ENCODE peak calls at places on chromosomes 13 and 19, in seven cellular contexts. W is ascending aorta, N is WERI-Rb-1, B is fibroblast of the aortic adventitia, M is progenitor cell of endocrine pancreas, E is right lobe of liver, Q is colonic mucosa. D is an unnamed sample.

GRCh38 chr13:113397606-113398425 is 33.9 kb upstream of the GRTP1 start:
- DNase-seq in W (no peak), N (no peak), Q (no peak), E (peak), M (peak), B (no peak), D (peak)

GRCh38 chr13:55345197-55345596 is 1795.5 kb upstream of the PRR20A start:
- DNase-seq in W (no peak), N (no peak), B (no peak), Q (no peak), E (no peak), M (no peak), D (no peak)

GRCh38 chr13:98202026-98202425 is 25.0 kb upstream of the RNF113B start:
- DNase-seq in E (peak), N (no peak), M (no peak), B (no peak), W (no peak), Q (peak), D (no peak)

GRCh38 chr13:41962994-41963393 is 2.1 kb upstream of the VWA8 start:
- DNase-seq in N (no peak), B (no peak), E (no peak), Q (no peak), M (no peak), W (no peak), D (no peak)

GRCh38 chr13:44051923-44052322 is 172.2 kb downstream of the LACC1 start:
- DNase-seq in Q (no peak), B (no peak), W (no peak), N (no peak), M (no peak), E (no peak), D (no peak)

GRCh38 chr19:33392341-33393285 is 19.1 kb downstream of the CEBPG start:
- DNase-seq in M (no peak), E (peak), N (peak), B (no peak), Q (no peak), W (no peak), D (no peak)

GRCh38 chr13:79806821-79807220 is 325.9 kb downstream of the NDFIP2 start:
- DNase-seq in E (no peak), N (no peak), B (no peak), Q (no peak), W (no peak), M (no peak), D (no peak)

GRCh38 chr19:3167533-3168272 is 10.9 kb upstream of the S1PR4 start:
- DNase-seq in B (no peak), M (no peak), Q (no peak), N (no peak), E (no peak), W (no peak), D (no peak)

GRCh38 chr19:3554254-3555083 is 2.9 kb downstream of the MFSD12 start:
- DNase-seq in B (no peak), M (no peak), N (no peak), E (no peak), Q (no peak), W (no peak), D (no peak)

DNA sequence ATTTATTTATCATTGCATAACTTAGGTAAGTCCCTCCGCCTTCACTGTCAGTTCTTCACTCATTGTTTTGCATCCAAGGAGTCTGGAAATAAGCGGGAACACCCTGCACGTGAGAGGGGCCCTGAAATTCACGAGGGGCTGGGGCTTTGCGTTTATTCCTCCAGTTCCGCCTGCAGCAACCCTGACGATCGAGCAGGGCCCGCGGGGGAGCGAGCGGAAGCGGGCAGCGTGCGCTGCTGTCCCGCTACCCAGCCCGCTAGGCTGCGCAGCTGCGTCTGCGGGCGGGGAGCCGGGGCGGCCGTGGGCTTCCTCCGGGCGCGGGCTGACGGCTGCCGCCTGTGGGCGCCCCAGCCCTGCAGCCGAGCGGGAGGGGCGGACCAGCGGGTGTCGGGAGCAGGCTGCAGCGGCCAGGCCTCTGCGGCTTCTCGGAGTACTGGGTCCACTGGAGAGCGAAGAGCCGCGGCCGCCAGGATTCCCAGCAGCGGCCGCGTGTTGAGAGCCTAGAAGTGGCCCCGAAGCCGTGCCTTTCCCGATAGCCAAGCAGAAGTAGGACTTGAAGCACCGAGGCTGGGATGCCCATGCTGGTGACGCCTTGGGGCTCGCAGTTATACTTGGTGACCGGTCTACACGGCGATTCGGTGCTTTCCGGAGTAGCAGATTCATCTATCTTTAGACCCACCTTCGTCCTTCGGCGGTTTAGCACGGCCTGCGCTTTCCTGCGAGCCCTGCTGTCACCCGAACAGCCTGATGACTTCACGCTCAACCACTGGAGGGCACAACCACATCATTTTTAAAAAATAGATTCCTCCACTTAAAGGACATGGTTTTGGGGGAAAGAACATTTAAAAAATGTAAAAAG is 32.9 kb upstream of the SACS start:
- DNase-seq in N (peak), M (peak), W (no peak), B (peak), E (peak), Q (peak), D (peak)
- TF ChIP-seq CTCF in N (peak), M (peak), W (peak), B (peak), E (peak), Q (no peak), D (peak)

GRCh38 chr19:32318884-32319520 is 26.4 kb upstream of the ZNF507 start:
- DNase-seq in M (no peak), W (no peak), N (peak), Q (no peak), B (no peak), E (no peak), D (no peak)
- TF ChIP-seq CTCF in M (no peak), W (peak), N (peak), Q (no peak), B (no peak), E (no peak), D (no peak)

DNA sequence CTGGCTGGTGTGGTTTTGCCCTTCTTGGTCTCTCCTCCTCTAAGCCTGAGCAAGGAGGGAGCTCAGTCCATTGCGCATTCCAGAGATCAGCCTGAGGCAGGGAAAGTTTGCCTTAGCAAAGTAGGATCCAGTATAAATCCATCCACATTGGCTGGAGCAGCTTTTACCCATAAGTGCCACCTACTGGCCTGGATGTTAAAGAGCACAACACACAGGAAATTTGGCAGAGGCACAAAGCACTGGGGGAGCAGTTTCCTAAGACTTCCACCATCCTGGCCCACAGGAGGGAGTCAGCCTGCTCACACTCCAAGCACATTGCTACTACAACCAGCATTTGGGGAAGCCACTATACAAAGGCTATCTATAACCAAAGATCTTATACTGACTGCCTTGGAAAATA is 1124.2 kb downstream of the SLITRK1 start:
- DNase-seq in N (peak), E (no peak), M (no peak), W (no peak), B (peak), Q (no peak), D (no peak)
- TF ChIP-seq CTCF in N (peak), E (no peak), M (peak), W (no peak), B (peak), Q (no peak), D (no peak)

GRCh38 chr13:46515793-46516192 is 37.2 kb upstream of the LRCH1 start:
- DNase-seq in W (no peak), E (no peak), N (no peak), M (no peak), Q (no peak), B (no peak), D (no peak)
- TF ChIP-seq CTCF in W (no peak), E (no peak), N (no peak), M (no peak), Q (no peak), B (no peak), D (no peak)

DNA sequence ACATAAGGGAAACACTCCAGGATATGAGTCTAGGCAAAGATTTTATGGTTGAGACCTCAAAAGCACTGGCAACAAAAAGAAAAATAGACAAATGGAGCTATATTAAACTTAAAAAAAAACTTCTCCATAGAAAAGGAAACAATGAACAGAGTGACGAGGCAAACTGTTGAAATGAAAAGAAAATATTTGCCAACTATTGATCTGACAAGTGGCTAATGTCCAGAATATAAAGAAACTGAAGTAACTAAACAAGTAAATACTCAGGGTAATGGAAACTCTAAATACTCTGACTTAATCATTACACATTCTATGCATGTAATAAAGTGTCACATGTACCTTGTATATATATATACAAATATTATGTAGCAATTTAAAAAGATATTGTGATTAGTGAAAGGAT is 562.5 kb downstream of the GPC5 start:
- DNase-seq in W (no peak), Q (no peak), B (no peak), M (no peak), N (no peak), E (no peak), D (no peak)
- TF ChIP-seq CTCF in W (no peak), Q (no peak), B (no peak), M (no peak), N (no peak), E (no peak), D (no peak)

GRCh38 chr19:12141405-12141736 is 1.2 kb upstream of the ZNF20 start:
- DNase-seq in E (no peak), B (no peak), M (no peak), Q (no peak), W (no peak), N (no peak), D (no peak)

GRCh38 chr19:12140545-12141404 is 625 bp upstream of the ZNF20 start:
- DNase-seq in E (peak), Q (peak), M (peak), N (peak), B (peak), W (peak), D (peak)

GRCh38 chr19:12139885-12140544 is at the start of gene ZNF20:
- DNase-seq in E (peak), B (peak), M (peak), W (peak), N (peak), Q (peak), D (peak)

GRCh38 chr19:12139309-12139708 is 841 bp downstream of the ZNF20 start:
- DNase-seq in N (no peak), M (no peak), B (peak), E (no peak), W (no peak), Q (no peak), D (no peak)

DNA sequence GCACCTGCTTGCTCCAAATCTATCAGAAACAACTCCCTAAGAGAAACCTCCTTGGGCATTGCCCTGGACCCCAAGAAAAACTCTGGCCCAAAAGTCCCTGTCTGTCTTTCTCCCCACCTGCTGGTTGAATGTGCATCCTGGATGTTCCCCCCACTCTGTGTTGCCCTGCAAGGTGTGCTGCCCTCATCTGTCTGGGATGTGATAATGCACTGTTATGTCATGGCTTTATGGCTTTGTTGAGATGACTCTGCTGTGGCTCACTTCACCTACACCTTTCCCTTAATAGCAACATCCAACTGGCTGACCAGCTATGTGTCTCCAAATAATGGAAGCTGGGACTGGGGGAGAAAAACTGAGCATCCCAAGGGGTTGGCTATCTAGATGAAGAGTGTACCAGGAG is 2.6 kb downstream of the ZNF20 start:
- DNase-seq in Q (no peak), B (no peak), E (no peak), M (no peak), W (no peak), N (peak), D (no peak)
- TF ChIP-seq CTCF in Q (no peak), B (no peak), E (no peak), M (no peak), W (no peak), N (peak), D (no peak)

GRCh38 chr19:39998511-39998910 is 1.7 kb downstream of the ZNF546 start:
- DNase-seq in B (peak), Q (no peak), N (no peak), E (no peak), M (no peak), W (no peak), D (no peak)
- TF ChIP-seq CTCF in B (no peak), Q (no peak), N (no peak), E (no peak), M (no peak), W (no peak), D (no peak)

D was measured in mesothelial cell of epicardium.